ENCODE peak calls at places on chromosome 22, in four cellular contexts. G is tibial nerve, K is K562, Y is transverse colon. R is an unnamed sample.

GRCh38 chr22:44355688-44356070 is 42.9 kb upstream of the SHISAL1 start:
- DNase-seq in Y (no peak), K (no peak), G (no peak), R (no peak)

GRCh38 chr22:22814666-22815396 is 72.8 kb upstream of the IGLL5 start:
- DNase-seq in K (no peak), G (no peak), Y (no peak), R (no peak)

GRCh38 chr22:44337658-44338004 is 24.9 kb upstream of the SHISAL1 start:
- DNase-seq in G (no peak), K (peak), Y (peak), R (peak)

GRCh38 chr22:46238541-46238940 is 11.6 kb downstream of the CDPF1 start:
- DNase-seq in G (no peak), K (no peak), Y (no peak), R (no peak)

GRCh38 chr22:45320326-45320976 is 10.7 kb downstream of the FAM118A start:
- DNase-seq in G (no peak), Y (no peak), K (no peak), R (peak)

GRCh38 chr22:42202669-42203068 is 67.8 kb downstream of the TCF20 start:
- DNase-seq in K (no peak), Y (no peak), G (no peak), R (no peak)

GRCh38 chr22:42439821-42440674 is 7.8 kb upstream of the NFAM1 start:
- DNase-seq in Y (no peak), K (no peak), G (no peak), R (no peak)

GRCh38 chr22:21951931-21952465 is 650 bp downstream of the PPM1F start:
- DNase-seq in Y (peak), K (peak), G (no peak), R (peak)

GRCh38 chr22:29149841-29150555 is 55.7 kb upstream of the EMID1 start:
- DNase-seq in K (no peak), Y (no peak), G (peak), R (no peak)

GRCh38 chr22:23565942-23566715 is 14.0 kb downstream of the IGLL1 start:
- DNase-seq in Y (no peak), G (no peak), K (no peak), R (peak)

GRCh38 chr22:46754110-46754799 is 8.2 kb upstream of the TBC1D22A start:
- DNase-seq in Y (peak), G (peak), K (peak), R (peak)

GRCh38 chr22:22110548-22111266 is 128.1 kb upstream of the TOP3B start:
- DNase-seq in G (no peak), K (peak), Y (peak), R (peak)

GRCh38 chr22:42396621-42397331 is 35.4 kb downstream of the NFAM1 start:
- DNase-seq in K (no peak), G (no peak), Y (peak), R (no peak)

GRCh38 chr22:26623984-26624383 is 2.2 kb downstream of the CRYBA4 start:
- DNase-seq in K (no peak), G (no peak), Y (no peak), R (no peak)

GRCh38 chr22:30092686-30093085 is 12.4 kb downstream of the HORMAD2 start:
- DNase-seq in K (no peak), Y (no peak), G (no peak), R (no peak)

DNA sequence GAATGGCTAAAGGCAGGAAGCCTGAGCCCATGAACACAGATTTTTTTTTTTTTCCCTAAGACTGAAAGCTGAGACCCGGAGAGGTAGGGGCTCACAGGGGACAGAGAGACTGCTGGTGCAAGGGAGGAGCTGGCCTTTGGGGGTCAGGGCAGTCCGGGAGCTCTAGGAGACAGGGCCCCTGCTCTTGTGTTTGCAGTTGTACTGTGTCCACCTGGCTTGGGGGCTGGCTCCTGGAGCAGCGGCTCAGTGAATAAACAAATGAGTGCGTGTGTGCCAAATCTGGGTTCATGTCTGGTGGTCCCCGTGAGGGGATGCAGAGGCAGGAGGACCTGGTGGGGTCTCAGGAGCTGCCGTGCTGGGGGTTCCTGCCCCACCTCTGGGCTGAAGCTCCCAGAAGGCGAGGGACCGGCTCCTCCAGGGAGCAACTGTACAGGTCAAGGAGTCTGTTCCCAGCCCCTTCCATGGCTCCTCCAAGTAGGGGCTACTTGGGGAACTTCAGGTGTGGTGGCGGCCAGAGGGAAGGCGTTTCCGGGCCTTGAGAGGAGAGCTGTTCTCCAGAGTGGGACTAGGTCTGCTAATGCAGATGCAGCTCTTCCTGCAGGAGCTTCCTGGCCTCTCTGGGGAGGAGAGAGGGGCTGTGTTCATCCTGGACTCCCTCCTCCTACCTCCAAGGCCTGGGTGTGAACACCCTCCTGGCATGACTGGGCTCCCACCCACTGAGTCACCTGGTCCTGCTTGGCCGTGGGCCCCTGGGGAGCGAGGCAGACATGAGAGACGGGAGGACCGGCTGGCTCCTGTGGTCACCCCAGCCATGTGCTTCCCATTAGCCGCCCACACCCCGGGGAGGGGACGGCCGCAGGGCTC is 57.6 kb downstream of the FBXO7 start:
- DNase-seq in K (peak), G (peak), Y (peak), R (peak)
- TF ChIP-seq CTCF in K (no peak), G (no peak), Y (no peak), R (no peak)

DNA sequence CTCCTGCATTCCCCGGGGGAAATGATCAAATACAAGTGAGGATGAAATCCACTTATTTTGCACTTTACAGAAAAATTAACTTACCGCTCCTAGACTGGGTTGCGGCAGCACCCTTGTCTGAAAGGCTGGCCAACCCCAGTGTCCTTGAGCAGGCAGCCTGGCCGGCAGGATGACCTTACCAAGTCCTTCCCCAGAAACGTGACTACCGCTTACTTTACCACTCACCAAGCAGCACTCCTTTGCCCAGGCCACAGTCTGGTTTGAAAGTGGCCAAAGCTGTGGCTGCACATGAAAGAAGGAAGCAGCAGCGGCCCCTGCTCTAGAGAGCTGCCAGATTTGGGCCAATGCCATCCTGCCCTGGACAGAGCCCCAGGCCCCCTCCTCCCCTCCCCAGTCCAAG is 20.3 kb downstream of the MYH9 start:
- DNase-seq in Y (no peak), K (no peak), G (no peak), R (no peak)
- H3K4me3 ChIP-seq in Y (no peak), K (no peak), G (no peak), R (no peak)

GRCh38 chr22:19606332-19607197 is 82.4 kb upstream of the CLDN5 start:
- DNase-seq in K (no peak), G (no peak), Y (no peak), R (no peak)

GRCh38 chr22:19605508-19606331 is 81.5 kb upstream of the CLDN5 start:
- DNase-seq in K (peak), G (no peak), Y (no peak), R (no peak)

GRCh38 chr22:19608114-19608494 is 83.9 kb upstream of the CLDN5 start:
- DNase-seq in Y (no peak), G (no peak), K (no peak), R (no peak)

GRCh38 chr22:19604711-19605268 is 80.6 kb upstream of the CLDN5 start:
- DNase-seq in G (no peak), K (peak), Y (no peak), R (no peak)

GRCh38 chr22:19607198-19608113 is 83.2 kb upstream of the CLDN5 start:
- DNase-seq in Y (peak), G (no peak), K (no peak), R (peak)
- TF ChIP-seq CTCF in Y (no peak), G (no peak), K (no peak), R (no peak)

DNA sequence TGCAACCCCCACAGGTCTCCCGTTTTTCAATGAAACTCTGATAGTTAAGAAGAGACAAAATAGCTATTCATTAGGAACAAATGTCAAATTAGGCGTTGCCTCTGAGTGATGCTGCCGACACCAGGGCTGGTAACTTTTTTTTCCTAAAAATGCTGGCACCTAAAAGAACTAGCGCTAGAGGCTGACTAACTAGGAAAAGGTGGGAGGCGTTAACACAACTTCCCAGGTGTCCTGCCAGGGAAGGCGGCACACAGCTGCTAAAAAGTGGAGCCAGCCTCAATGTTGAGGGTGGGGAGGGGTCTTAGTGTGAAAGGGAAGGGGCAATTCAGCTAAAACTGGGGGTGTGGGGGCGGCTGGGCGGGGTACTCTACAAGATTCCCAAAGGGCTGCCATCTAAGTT is 5.4 kb downstream of the MN1 start:
- DNase-seq in K (no peak), G (no peak), Y (no peak), R (no peak)
- H3K4me3 ChIP-seq in K (no peak), G (no peak), Y (no peak), R (peak)

DNA sequence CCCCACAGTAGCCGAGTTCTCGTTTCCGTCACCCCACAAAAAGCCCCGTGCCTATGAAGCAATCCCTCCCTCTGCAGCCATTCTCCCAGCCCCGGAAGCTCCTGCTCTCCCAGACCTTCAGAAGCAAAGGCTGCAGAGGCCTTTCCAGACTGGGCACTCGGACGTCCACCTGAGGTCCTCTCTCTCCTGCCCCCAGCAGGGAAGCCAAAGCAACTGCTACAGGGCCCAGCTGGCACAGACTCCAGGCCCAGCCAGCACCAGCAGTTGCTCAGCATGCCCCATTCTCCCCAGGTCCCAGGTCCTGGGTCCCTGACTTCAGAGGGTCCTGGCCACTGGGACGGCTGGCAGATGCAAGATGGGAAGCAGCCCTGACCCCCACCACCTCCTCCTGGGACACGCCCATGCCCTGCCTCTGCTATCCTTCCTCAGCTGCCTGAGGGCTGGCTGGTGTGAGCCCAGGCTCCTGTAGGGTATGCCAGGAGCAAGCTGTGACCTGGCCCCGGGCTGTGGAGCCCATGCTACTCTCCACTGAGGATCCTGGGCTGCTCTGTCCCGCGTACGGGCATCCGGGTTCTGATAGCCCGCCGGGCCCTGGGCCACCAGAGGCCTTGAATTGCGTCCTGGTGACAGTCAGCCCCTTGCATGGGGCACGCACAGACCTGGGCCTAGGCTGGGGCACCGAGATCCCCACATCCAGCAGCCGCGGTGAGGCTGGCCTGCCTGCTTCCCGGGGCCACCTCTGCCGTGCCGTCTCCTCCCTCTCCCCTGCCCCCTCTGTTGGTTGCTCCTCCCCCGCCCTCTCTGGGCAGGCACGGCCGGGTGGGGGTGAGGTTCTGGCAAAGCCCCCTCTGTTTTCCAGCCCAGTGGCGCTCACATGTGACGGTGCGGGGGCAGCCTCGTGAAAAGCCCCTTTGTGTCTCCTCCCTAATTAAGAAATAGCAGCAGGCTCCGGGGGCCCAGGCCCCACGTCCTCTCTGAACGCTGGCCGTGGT is 1310.3 kb downstream of the BRD1 start:
- DNase-seq in Y (no peak), G (peak), K (no peak), R (no peak)
- TF ChIP-seq CTCF in Y (no peak), G (peak), K (no peak), R (no peak)

GRCh38 chr22:38327805-38328204 is 10.6 kb upstream of the CSNK1E start:
- DNase-seq in Y (no peak), G (no peak), K (no peak), R (peak)
- H3K4me3 ChIP-seq in Y (no peak), G (no peak), K (no peak), R (no peak)

GRCh38 chr22:39685336-39686177 is 115.0 kb downstream of the CACNA1I start:
- DNase-seq in G (no peak), K (no peak), Y (no peak), R (no peak)

GRCh38 chr22:39688186-39688768 is 117.7 kb downstream of the CACNA1I start:
- DNase-seq in G (no peak), K (no peak), Y (no peak), R (no peak)

GRCh38 chr22:39684702-39685281 is 114.2 kb downstream of the CACNA1I start:
- DNase-seq in K (no peak), G (no peak), Y (no peak), R (no peak)

GRCh38 chr22:39686776-39687525 is 116.4 kb downstream of the CACNA1I start:
- DNase-seq in G (no peak), Y (no peak), K (no peak), R (no peak)

DNA sequence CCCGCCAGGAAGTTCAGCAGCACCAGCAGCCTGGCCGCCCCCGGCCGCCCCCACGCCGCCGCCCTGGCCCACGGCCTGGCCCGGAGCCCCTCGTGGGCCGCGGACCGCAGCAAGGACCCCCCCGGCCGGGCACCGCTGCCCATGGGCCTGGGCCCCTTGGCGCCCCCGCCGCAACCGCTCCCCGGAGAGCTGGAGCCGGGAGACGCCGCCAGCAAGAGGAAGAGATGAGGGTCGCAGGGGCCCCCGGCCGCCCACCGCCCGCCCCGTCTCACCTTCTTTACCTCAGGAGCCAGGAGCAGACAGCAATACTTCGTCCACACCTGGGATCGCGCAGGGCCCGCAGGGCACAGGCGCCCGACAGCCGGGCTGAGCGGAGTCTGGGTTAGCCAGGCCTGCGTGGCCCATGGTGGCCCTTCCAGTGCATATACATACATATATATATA is 115.6 kb downstream of the CACNA1I start:
- DNase-seq in Y (no peak), K (no peak), G (no peak), R (no peak)
- TF ChIP-seq CTCF in Y (no peak), K (no peak), G (no peak), R (no peak)

GRCh38 chr22:20245577-20246367 is 22.3 kb downstream of the RTN4R start:
- DNase-seq in G (no peak), K (no peak), Y (no peak), R (no peak)

GRCh38 chr22:20246368-20247009 is 21.6 kb downstream of the RTN4R start:
- DNase-seq in G (no peak), Y (no peak), K (no peak), R (no peak)

GRCh38 chr22:20243545-20244249 is 24.4 kb downstream of the RTN4R start:
- DNase-seq in G (no peak), Y (peak), K (peak), R (peak)

GRCh38 chr22:20244250-20244648 is 23.9 kb downstream of the RTN4R start:
- DNase-seq in K (no peak), Y (no peak), G (no peak), R (no peak)

DNA sequence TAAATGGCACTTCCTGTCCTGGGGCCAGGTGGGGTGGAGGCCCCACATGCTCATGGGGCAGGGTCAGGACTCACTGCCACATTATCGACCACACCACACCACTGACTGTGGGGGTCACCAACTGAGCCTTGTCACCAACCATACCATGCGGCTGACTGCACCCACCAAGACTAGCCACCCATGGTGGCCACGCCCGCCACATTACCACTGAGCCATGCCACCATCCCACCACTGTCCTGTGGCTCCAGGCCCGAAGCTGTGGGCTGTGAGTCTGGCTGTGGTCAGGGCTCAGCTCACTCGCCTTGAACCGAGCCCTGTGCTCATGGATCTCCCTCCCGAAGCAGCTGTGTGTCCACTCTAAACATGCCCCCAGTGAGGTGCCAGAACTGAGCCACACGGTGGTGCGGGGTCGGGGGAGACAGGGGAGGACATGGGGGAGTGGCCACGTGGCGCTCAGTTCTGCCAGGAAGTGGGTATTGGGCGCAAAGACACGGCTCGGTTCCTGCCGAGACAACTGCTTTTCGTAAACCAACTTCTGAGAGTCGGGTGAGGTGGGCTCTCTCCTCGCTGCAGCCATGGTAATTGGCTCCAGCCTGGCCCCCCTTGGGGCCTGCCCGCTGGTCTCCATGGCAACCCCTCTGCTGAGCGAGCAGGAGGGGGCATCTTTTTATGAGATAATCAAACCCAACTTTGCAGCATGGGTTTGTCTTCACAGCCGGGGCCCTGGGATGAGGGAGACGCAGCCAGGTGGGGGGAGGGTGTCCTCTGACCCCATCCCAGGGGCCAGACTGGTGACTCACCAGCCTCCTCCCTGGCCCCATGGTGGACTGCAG is 23.2 kb downstream of the RTN4R start:
- DNase-seq in K (peak), Y (peak), G (no peak), R (no peak)
- H3K4me3 ChIP-seq in K (no peak), Y (no peak), G (no peak), R (no peak)

R was measured in cardiac muscle cell.